ENCODE peak calls at places on chromosomes 12 and 14, in eight cellular contexts. P, D, U, R, I, Y, K and G are unnamed samples.

GRCh38 chr14:75539562-75540478 is 17.6 kb downstream of the BATF start:
- DNase-seq in P (no peak), D (no peak), U (no peak), R (no peak), I (no peak), Y (peak; percentile 36), K (peak; percentile 27), G (no peak)

GRCh38 chr12:79614730-79615129 is 76.0 kb downstream of the PAWR start:
- DNase-seq in P (no peak), D (no peak), U (no peak), R (no peak), I (no peak), Y (no peak), K (no peak), G (peak; percentile 47)

GRCh38 chr12:39405580-39405979 is 37.3 kb downstream of the KIF21A start:
- DNase-seq in P (no peak), D (no peak), U (no peak), R (no peak), I (no peak), Y (no peak), K (no peak), G (no peak)

GRCh38 chr12:57368349-57369095 is 62.3 kb downstream of the R3HDM2 start:
- DNase-seq in P (no peak), D (no peak), U (no peak), R (no peak), I (no peak), Y (peak; percentile 27), K (no peak), G (peak; percentile 8)

GRCh38 chr12:21697829-21698630 is 40.4 kb upstream of the LDHB start:
- DNase-seq in P (no peak), D (peak; percentile 11), U (no peak), R (no peak), I (no peak), Y (peak; percentile 39), K (no peak), G (peak; percentile 41)

GRCh38 chr12:112418596-112419268 is at the start of gene PTPN11:
- DNase-seq in P (peak; percentile 93), D (no peak), U (peak; percentile 82), R (peak; percentile 88), I (peak; percentile 91), Y (peak; percentile 88), K (peak; percentile 86), G (peak; percentile 89)

GRCh38 chr12:60191676-60192359 is 596.0 kb downstream of the SLC16A7 start:
- DNase-seq in P (no peak), D (no peak), U (no peak), R (no peak), I (no peak), Y (no peak), K (no peak), G (peak; percentile 18)

GRCh38 chr12:77599782-77600491 is 230.8 kb upstream of the NAV3 start:
- DNase-seq in P (no peak), D (no peak), U (no peak), R (no peak), I (no peak), Y (no peak), K (no peak), G (no peak)

GRCh38 chr14:67413806-67414769 is 2.1 kb upstream of the PLEK2 start:
- DNase-seq in P (no peak), D (peak; percentile 26), U (no peak), R (peak; percentile 39), I (no peak), Y (no peak), K (no peak), G (peak; percentile 94)

GRCh38 chr14:67410313-67410712 is 1.7 kb downstream of the PLEK2 start:
- DNase-seq in P (no peak), D (no peak), U (no peak), R (no peak), I (no peak), Y (no peak), K (no peak), G (peak; percentile 62)

GRCh38 chr14:67411375-67411774 is 590 bp downstream of the PLEK2 start:
- DNase-seq in P (no peak), D (no peak), U (no peak), R (no peak), I (no peak), Y (no peak), K (no peak), G (peak; percentile 27)

GRCh38 chr14:67409461-67409860 is 2.5 kb downstream of the PLEK2 start:
- DNase-seq in P (no peak), D (no peak), U (no peak), R (no peak), I (no peak), Y (no peak), K (no peak), G (peak; percentile 66)

DNA sequence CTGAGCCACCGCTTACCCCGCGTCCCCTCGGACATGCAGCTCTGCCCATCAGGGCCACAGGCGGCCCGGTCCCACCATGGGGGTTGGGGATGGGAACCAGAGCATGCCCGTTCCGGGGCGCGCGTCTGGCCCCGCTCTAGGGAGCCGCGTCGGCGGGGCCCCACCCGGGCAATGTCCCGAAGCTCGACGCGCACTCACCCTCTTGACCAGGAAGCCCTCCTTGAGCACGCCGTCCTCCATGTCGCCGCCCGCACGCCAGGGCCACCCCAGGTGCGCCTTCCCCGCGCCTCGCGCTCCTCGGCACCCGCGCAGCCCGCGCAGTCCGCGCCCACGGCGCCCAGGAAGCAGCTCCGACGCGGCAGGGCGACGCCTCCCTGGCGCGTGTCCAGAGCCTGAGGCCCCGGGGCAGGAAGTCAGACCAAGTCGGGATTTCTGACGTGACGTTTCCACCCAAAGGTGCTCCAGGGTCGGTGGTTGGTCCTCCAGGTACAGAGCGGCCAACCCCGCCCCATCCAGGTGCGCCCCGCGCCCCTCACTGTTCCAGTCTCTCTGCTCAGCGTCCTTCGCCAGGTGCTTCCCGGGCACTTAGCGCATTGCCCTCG is at the start of gene PLEK2:
- DNase-seq in P (peak; percentile 27), D (no peak), U (no peak), R (peak; percentile 74), I (peak; percentile 52), Y (peak; percentile 65), K (peak; percentile 48), G (peak; percentile 90)
- TF ChIP-seq CTCF in P (no peak), D (no peak), U (no peak), R (no peak), I (no peak), Y (no peak), K (no peak), G (no peak)

GRCh38 chr12:16346931-16347330 is 514 bp upstream of the MGST1 start:
- DNase-seq in P (no peak), D (no peak), U (no peak), R (no peak), I (no peak), Y (no peak), K (no peak), G (peak; percentile 3)

GRCh38 chr12:16345105-16345504 is 2.3 kb upstream of the MGST1 start:
- DNase-seq in P (no peak), D (no peak), U (no peak), R (no peak), I (no peak), Y (no peak), K (no peak), G (no peak)

GRCh38 chr12:16349132-16349463 is 1.7 kb downstream of the MGST1 start:
- DNase-seq in P (no peak), D (peak; percentile 89), U (peak; percentile 94), R (peak; percentile 74), I (peak; percentile 24), Y (peak; percentile 56), K (no peak), G (peak; percentile 90)

GRCh38 chr12:16348435-16349131 is 1.1 kb downstream of the MGST1 start:
- DNase-seq in P (no peak), D (no peak), U (no peak), R (no peak), I (no peak), Y (peak; percentile 6), K (no peak), G (peak; percentile 20)

GRCh38 chr12:16347391-16348298 is at the start of gene MGST1:
- DNase-seq in P (no peak), D (no peak), U (peak; percentile 88), R (peak; percentile 89), I (peak; percentile 64), Y (peak; percentile 96), K (no peak), G (peak; percentile 77)
- H3K4me3 ChIP-seq in P (peak within 1 kb of the TSS; percentile 31), D (peak within 1 kb of the TSS; percentile 74), U (peak within 1 kb of the TSS; percentile 50), R (peak within 1 kb of the TSS; percentile 56), I (peak within 1 kb of the TSS; percentile 31), Y (peak within 1 kb of the TSS; percentile 71), K (no peak within 1 kb of the TSS), G (peak within 1 kb of the TSS; percentile 82)

GRCh38 chr14:55532645-55533309 is 47.2 kb upstream of the KTN1 start:
- DNase-seq in P (no peak), D (no peak), U (no peak), R (no peak), I (no peak), Y (peak; percentile 47), K (no peak), G (no peak)
- TF ChIP-seq CTCF in P (no peak), D (peak; percentile 42), U (no peak), R (no peak), I (no peak), Y (peak; percentile 32), K (no peak), G (peak; percentile 19)

GRCh38 chr12:108721824-108722223 is 9.5 kb downstream of the CORO1C start:
- DNase-seq in P (no peak), D (no peak), U (no peak), R (no peak), I (no peak), Y (no peak), K (no peak), G (no peak)

GRCh38 chr12:108722463-108722862 is 8.9 kb downstream of the CORO1C start:
- DNase-seq in P (no peak), D (no peak), U (no peak), R (no peak), I (no peak), Y (no peak), K (no peak), G (no peak)

GRCh38 chr12:108724890-108725151 is 6.5 kb downstream of the CORO1C start:
- DNase-seq in P (no peak), D (no peak), U (no peak), R (no peak), I (no peak), Y (no peak), K (no peak), G (no peak)

GRCh38 chr12:108722992-108723766 is 8.1 kb downstream of the CORO1C start:
- DNase-seq in P (no peak), D (peak; percentile 61), U (no peak), R (peak; percentile 63), I (no peak), Y (no peak), K (no peak), G (peak; percentile 83)

DNA sequence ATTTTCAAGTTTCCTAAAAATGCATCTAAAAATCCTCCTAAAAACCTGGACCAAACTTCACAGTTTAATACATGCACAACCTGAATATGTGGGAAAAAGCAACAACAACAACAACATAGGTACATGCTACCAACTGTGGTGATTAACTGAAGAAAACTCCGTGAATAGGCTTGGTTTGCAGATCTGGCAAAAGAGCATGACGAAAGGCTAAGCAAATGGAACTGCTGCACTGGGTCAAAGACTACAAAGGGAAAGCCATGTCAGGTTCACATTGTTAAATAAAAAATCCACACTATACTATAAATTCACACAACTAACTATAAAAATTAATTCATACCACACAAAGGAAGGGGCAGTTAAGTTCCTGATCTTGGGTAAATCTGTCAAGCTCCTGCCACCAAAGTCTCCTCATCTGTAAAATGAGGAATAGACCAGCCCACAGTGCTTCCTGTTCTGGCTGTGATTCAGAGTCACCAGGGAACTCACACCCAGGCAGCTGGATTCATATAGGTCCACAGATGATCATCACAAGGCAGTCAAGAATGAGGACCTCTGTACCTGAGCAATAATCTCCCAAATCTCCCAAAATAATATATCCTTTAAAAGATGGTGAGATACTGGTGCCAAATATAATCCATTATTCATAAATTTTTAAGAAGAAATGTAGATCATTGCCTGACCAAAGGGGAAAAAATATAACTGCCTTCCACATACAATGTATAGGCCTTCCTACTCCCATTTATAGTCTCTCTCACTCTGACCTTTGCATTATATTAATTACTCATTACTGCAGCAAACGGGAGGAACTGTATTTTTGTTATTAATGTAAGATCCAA is 7.0 kb downstream of the CORO1C start:
- DNase-seq in P (no peak), D (no peak), U (no peak), R (peak; percentile 80), I (no peak), Y (no peak), K (no peak), G (peak; percentile 76)
- H3K4me3 ChIP-seq in P (no peak overlapping the region), D (peak overlapping the region; percentile 25), U (no peak overlapping the region), R (no peak overlapping the region), I (no peak overlapping the region), Y (no peak overlapping the region), K (no peak overlapping the region), G (no peak overlapping the region)